ENCODE peak calls at places on chromosome 11, in five cellular contexts. Z is HFFc6; Y is activated naive CD4-positive, alpha-beta T cell treated with anti-CD3 and anti-CD28 coated beads for 36 hours; L is substantia nigra; D is mucosa of descending colon. I is an unnamed sample.

GRCh38 chr11:74147199-74147929 is 23.4 kb downstream of the C2CD3 start:
- DNase-seq in Z (no peak), Y (no peak), L (no peak), D (no peak), I (no peak)

GRCh38 chr11:9639099-9639498 is 24.8 kb upstream of the SWAP70 start:
- DNase-seq in Z (no peak), Y (no peak), L (no peak), D (peak; percentile 49), I (no peak)

GRCh38 chr11:64608636-64609035 is 17.6 kb downstream of the SLC22A12 start:
- DNase-seq in Z (no peak), Y (no peak), L (no peak), D (no peak), I (peak; percentile 47)

GRCh38 chr11:68859123-68859522 is 17.4 kb upstream of the CPT1A start:
- DNase-seq in Z (no peak), Y (no peak), L (no peak), D (no peak), I (no peak)

GRCh38 chr11:42338056-42338455 is 878.6 kb upstream of the LRRC4C start:
- DNase-seq in Z (peak; percentile 61), Y (no peak), L (no peak), D (no peak), I (no peak)

GRCh38 chr11:77181226-77181625 is 53.2 kb downstream of the MYO7A start:
- DNase-seq in Z (no peak), Y (no peak), L (no peak), D (no peak), I (no peak)

GRCh38 chr11:70502677-70503076 is 104.3 kb downstream of the CTTN start:
- DNase-seq in Z (no peak), Y (no peak), L (no peak), D (no peak), I (no peak)

GRCh38 chr11:101863361-101863760 is 51.4 kb upstream of the CEP126 start:
- DNase-seq in Z (peak; percentile 55), Y (no peak), L (no peak), D (no peak), I (no peak)

GRCh38 chr11:120339394-120339890 is 3.2 kb downstream of the ARHGEF12 start:
- DNase-seq in Z (peak; percentile 37), Y (no peak), L (peak; percentile 30), D (peak; percentile 54), I (peak; percentile 71)

GRCh38 chr11:116576523-116576922 is 196.3 kb downstream of the BUD13 start:
- DNase-seq in Z (no peak), Y (peak; percentile 7), L (no peak), D (no peak), I (no peak)

GRCh38 chr11:68312117-68312779 is at the start of gene LRP5:
- DNase-seq in Z (no peak), Y (no peak), L (no peak), D (peak; percentile 57), I (no peak)

GRCh38 chr11:36110698-36111410 is 167.0 kb downstream of the LDLRAD3 start:
- DNase-seq in Z (no peak), Y (no peak), L (no peak), D (no peak), I (no peak)

GRCh38 chr11:118406599-118407166 is 5.3 kb downstream of the ATP5MG start:
- DNase-seq in Z (no peak), Y (no peak), L (no peak), D (peak; percentile 19), I (no peak)

I was measured in putamen.